ENCODE peak calls at places on chromosomes 16 and 17, in five cellular contexts. S, H, I, A and U are unnamed samples.

GRCh38 chr17:28549274-28550132 is 2.9 kb downstream of the UNC119 start:
- DNase-seq in S (no peak), H (no peak), I (peak), A (peak), U (no peak)

GRCh38 chr16:53827741-53828140 is 123.8 kb downstream of the FTO start:
- DNase-seq in S (no peak), H (no peak), I (no peak), A (no peak), U (no peak)

GRCh38 chr16:27364493-27365141 is 37.4 kb upstream of the IL21R start:
- DNase-seq in S (no peak), H (no peak), I (no peak), A (no peak), U (no peak)

GRCh38 chr17:72416054-72416691 is 295.4 kb downstream of the SOX9 start:
- DNase-seq in S (no peak), H (no peak), I (no peak), A (no peak), U (no peak)

GRCh38 chr17:28519236-28519635 is 13.1 kb downstream of the FOXN1 start:
- DNase-seq in S (no peak), H (no peak), I (no peak), A (no peak), U (no peak)

GRCh38 chr16:25264599-25264998 is 7.0 kb upstream of the ZKSCAN2 start:
- DNase-seq in S (no peak), H (no peak), I (peak), A (no peak), U (no peak)

GRCh38 chr16:3465301-3465700 is 21.8 kb downstream of the NAA60 start:
- DNase-seq in S (no peak), H (no peak), I (no peak), A (no peak), U (no peak)

GRCh38 chr17:60524463-60525346 is 1.3 kb downstream of the APPBP2 start:
- DNase-seq in S (no peak), H (no peak), I (peak), A (no peak), U (no peak)

GRCh38 chr17:80175411-80175810 is 5.6 kb downstream of the CARD14 start:
- DNase-seq in S (no peak), H (peak), I (peak), A (no peak), U (no peak)

GRCh38 chr17:323721-324139 is 28.9 kb downstream of the RPH3AL start:
- DNase-seq in S (no peak), H (no peak), I (peak), A (no peak), U (no peak)

GRCh38 chr16:56601325-56601724 is 7.1 kb upstream of the MT2A start:
- DNase-seq in S (no peak), H (no peak), I (no peak), A (peak), U (no peak)

GRCh38 chr16:80577485-80578280 is 36.9 kb downstream of the DYNLRB2 start:
- DNase-seq in S (no peak), H (no peak), I (no peak), A (no peak), U (no peak)

GRCh38 chr17:28474035-28474640 is 694 bp downstream of the SLC13A2 start:
- DNase-seq in S (no peak), H (no peak), I (no peak), A (no peak), U (no peak)

GRCh38 chr17:31583795-31584340 is 192.4 kb downstream of the RAB11FIP4 start:
- DNase-seq in S (no peak), H (no peak), I (no peak), A (no peak), U (no peak)

GRCh38 chr16:74465281-74465680 is 44.0 kb upstream of the CLEC18B start:
- DNase-seq in S (no peak), H (no peak), I (no peak), A (no peak), U (no peak)

DNA sequence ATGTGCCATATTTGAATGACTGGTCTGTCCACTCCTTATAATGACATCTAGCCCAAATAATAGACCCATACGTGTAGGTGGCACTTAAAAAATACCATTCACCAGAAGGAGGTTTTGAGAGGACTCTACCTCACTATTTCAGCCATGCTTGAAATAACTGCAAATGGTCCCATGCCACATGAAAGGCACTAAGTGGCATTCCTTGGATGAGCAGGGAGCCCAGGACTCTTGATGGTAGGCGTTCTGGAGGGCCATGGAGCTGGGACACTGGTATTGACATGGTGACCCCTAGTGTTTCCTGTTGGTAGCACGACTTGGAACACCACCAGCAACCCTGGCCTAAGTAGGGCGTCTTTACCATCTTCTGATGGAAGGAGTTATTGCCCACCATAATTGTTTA is 148.7 kb upstream of the ZFHX3 start:
- DNase-seq in S (no peak), H (peak), I (peak), A (peak), U (peak)
- TF ChIP-seq CTCF in S (peak), H (peak), I (peak), A (peak), U (peak)

DNA sequence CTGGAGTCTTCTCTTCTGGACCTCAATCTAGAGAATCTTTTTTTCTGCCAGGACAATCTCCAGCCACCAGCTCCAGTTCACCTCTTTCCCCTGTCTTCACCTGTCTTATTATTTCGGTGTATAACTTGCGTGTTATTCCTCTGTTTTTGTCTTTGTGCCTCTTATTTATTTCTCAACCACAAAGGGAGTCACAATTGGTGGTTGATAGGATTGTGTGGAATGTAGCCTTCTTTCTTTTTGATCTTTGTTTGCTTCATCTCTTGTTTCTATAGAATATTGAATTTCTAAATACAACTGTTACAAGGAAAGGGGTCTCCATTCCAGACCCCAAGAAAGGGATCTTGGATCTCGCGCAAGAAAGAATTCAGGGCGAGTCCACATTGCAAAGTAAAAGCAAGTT is 35.9 kb upstream of the HAS3 start:
- DNase-seq in S (no peak), H (no peak), I (no peak), A (no peak), U (no peak)
- H3K4me3 ChIP-seq in S (no peak), H (no peak), I (no peak), A (no peak), U (no peak)

DNA sequence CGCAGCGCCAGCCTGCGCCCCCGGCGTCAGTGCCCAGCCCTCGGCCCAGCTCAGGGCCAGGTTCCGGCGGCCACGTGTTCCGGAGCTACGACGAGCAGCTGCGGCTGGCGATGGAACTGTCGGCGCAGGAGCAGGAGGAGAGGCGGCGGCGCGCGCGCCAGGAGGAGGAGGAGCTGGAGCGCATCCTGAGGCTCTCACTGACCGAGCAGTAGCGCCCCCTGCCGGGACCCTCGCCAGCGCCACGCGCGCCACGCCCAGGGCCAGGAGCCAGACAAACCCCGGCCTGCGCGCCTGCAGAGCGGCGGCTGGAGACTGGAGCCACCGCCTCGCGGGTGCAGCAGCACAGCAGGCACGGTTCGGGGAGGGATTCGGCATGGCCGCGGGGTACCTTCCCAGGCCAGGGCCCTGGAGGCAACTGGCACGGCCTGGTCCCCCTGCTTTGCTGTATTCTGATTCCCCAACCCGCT is 9.3 kb downstream of the CORO6 start:
- DNase-seq in S (no peak), H (peak), I (peak), A (no peak), U (peak)
- TF ChIP-seq CTCF in S (peak), H (peak), I (peak), A (no peak), U (peak)

GRCh38 chr17:7046127-7046724 is 2.3 kb upstream of the SLC16A11 start:
- DNase-seq in S (no peak), H (no peak), I (peak), A (peak), U (no peak)
- H3K4me3 ChIP-seq in S (no peak), H (no peak), I (peak), A (peak), U (no peak)

GRCh38 chr17:15516150-15516549 is 47.1 kb downstream of the TVP23C start:
- DNase-seq in S (no peak), H (peak), I (peak), A (no peak), U (no peak)
- TF ChIP-seq CTCF in S (no peak), H (no peak), I (no peak), A (no peak), U (no peak)

GRCh38 chr17:34154916-34155730 is 100.0 kb upstream of the CCL2 start:
- DNase-seq in S (no peak), H (no peak), I (peak), A (peak), U (no peak)

GRCh38 chr17:34155947-34156346 is 99.1 kb upstream of the CCL2 start:
- DNase-seq in S (no peak), H (no peak), I (no peak), A (no peak), U (no peak)

GRCh38 chr17:34156401-34156740 is 98.7 kb upstream of the CCL2 start:
- DNase-seq in S (no peak), H (no peak), I (peak), A (no peak), U (no peak)

GRCh38 chr17:34153988-34154387 is 101.1 kb upstream of the CCL2 start:
- DNase-seq in S (no peak), H (no peak), I (no peak), A (no peak), U (no peak)

GRCh38 chr17:34156741-34157589 is 98.1 kb upstream of the CCL2 start:
- DNase-seq in S (no peak), H (no peak), I (peak), A (no peak), U (no peak)
- H3K4me3 ChIP-seq in S (no peak), H (no peak), I (peak), A (no peak), U (no peak)

DNA sequence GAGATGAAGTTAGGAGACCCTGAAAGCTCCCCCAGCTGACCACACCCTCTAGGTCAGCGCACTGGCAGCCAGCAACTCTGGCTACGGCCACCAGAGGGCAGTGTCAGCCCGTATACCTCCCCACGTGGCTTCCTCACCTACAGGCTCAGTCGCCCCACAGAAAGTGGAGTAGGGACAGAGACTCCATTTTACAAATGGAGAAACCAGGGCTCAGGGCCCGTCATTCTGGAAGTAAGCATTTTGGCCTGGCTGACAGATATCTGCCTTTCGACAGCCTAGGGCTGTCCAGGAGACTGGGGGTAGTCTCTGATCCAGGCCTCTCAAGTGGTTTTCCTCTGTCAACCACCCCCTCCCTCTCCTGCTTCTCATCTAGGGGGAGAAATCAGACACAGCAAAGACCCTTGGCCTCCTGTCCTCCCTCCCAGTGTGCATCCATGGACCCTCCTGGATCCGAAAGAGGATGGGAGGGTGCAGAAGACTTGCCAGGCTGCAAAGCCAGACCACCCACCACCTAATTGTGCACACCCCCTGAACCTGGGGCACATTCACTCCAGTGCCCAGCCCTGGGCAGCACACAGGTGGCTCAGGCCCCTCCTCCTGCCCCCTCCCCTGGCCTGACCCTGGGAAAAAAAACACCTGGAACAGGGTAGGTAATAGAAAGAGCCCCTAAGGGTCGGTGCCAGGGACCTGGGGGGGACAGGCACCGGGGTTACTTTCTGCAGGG is 3.8 kb upstream of the HAP1 start:
- DNase-seq in S (peak), H (peak), I (peak), A (peak), U (peak)
- TF ChIP-seq CTCF in S (peak), H (peak), I (peak), A (peak), U (peak)

GRCh38 chr16:88978608-88979346 is 1.8 kb upstream of the CBFA2T3 start:
- DNase-seq in S (no peak), H (no peak), I (no peak), A (no peak), U (no peak)

GRCh38 chr16:88975511-88976061 is 1.4 kb downstream of the CBFA2T3 start:
- DNase-seq in S (no peak), H (no peak), I (no peak), A (no peak), U (no peak)

GRCh38 chr16:88976359-88977027 is 514 bp downstream of the CBFA2T3 start:
- DNase-seq in S (no peak), H (no peak), I (no peak), A (no peak), U (no peak)

GRCh38 chr16:88977845-88978607 is 1.0 kb upstream of the CBFA2T3 start:
- DNase-seq in S (no peak), H (no peak), I (no peak), A (no peak), U (no peak)

DNA sequence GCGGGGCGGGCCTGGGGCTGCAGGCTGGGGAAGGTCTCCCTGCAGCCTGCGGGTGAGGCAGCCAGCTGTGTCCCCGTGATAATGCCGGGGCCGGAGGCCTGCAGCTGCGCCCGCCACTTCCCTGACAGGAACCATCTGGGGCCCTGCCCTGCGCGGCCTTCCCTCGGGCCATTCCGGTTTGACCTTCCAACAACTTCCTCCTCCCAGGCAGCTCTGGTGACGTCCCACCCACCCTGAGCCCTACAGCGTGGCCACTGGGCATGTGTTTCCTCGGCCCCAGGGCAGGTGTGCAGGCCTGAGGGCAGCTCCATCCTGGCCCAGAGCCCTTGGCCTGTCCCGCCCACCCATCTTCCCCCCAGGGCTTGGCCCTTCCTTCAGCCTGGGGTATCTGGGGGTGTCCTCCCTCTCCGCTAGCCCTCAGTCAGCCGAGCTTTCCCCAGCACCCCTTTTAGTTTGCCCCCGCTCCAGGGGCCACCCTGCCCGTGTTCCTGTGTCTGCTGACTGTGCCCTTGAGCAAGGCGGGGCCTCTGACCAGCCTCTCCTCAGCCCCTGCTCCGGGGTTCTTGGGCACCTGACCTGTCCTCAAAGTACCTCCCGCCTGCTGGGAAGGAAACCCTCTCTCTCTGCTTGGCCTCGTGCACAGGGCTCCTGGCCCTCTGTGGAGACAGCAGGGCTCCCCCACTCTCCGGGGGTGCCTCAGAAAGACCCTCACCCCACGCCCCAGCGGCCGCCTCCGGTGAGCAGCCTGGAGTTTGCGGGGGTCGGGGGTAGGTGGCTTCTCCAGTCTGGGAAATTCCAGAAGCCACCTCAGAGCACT is at the start of gene CBFA2T3:
- DNase-seq in S (no peak), H (no peak), I (no peak), A (no peak), U (no peak)
- H3K4me3 ChIP-seq in S (no peak), H (no peak), I (no peak), A (no peak), U (no peak)

GRCh38 chr17:3448059-3448630 is 14.5 kb upstream of the OR1E2 start:
- DNase-seq in S (no peak), H (no peak), I (no peak), A (no peak), U (no peak)

DNA sequence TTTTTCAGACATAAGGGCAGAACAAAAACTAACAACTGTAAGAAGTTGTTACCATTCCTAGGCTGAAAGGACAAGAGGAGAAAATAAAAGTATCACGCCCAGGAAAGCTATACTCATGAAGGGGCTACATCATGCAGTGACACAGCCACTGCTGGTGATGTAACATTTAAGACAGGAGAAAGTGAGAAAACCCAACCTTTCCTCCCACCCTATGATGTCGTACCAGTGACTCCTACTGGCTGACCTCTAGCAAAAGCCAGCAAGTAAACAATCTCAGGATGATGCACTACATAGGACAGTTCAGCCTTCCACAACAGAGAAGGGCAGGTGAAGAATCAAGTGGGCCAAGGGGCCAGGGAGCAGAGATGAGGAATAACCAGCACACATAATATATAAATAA is 14.0 kb upstream of the OR1E2 start:
- DNase-seq in S (no peak), H (no peak), I (peak), A (peak), U (no peak)
- TF ChIP-seq CTCF in S (no peak), H (no peak), I (peak), A (peak), U (no peak)